ENCODE peak calls at places on chromosomes 2 and 18, in six cellular contexts. H is AG04450, B is GM12878, S is H1, I is GM23248, V is choroid plexus epithelial cell. G is an unnamed sample.

GRCh38 chr2:27162151-27163121 is 13.6 kb downstream of the TCF23 start:
- DNase-seq in B (no peak), S (no peak), V (peak), H (peak), I (peak), G (no peak)

GRCh38 chr2:175111200-175111657 is 56.8 kb downstream of the ATF2 start:
- DNase-seq in S (no peak), B (peak), I (peak), H (no peak), V (peak), G (peak)

GRCh38 chr18:65601775-65602174 is 149.0 kb upstream of the CDH7 start:
- DNase-seq in H (no peak), V (no peak), S (no peak), B (no peak), I (no peak), G (peak)

GRCh38 chr18:77346446-77346845 is 96.8 kb downstream of the GALR1 start:
- DNase-seq in S (no peak), V (peak), B (no peak), H (no peak), I (peak), G (no peak)

GRCh38 chr2:239932881-239933735 is 92.0 kb downstream of the NDUFA10 start:
- DNase-seq in H (no peak), S (no peak), V (no peak), I (no peak), B (no peak), G (no peak)

GRCh38 chr18:37450434-37451133 is 115.0 kb downstream of the CELF4 start:
- DNase-seq in S (peak), I (no peak), B (no peak), V (no peak), H (no peak), G (no peak)

GRCh38 chr2:237669628-237670351 is 42.4 kb downstream of the LRRFIP1 start:
- DNase-seq in V (peak), B (peak), S (no peak), H (peak), I (peak), G (peak)

GRCh38 chr2:136985044-136985443 is 219.7 kb downstream of the THSD7B start:
- DNase-seq in I (peak), B (no peak), S (no peak), V (peak), H (no peak), G (peak)

GRCh38 chr2:86140969-86141392 is 34.9 kb downstream of the PTCD3 start:
- DNase-seq in V (peak), H (no peak), S (no peak), B (no peak), I (peak), G (no peak)

GRCh38 chr2:96831679-96832078 is 12.1 kb downstream of the ANKRD23 start:
- DNase-seq in V (no peak), B (no peak), I (no peak), S (no peak), H (no peak), G (no peak)

GRCh38 chr2:150034665-150035064 is 447.1 kb upstream of the MMADHC start:
- DNase-seq in S (no peak), B (no peak), H (no peak), V (no peak), I (no peak), G (no peak)

GRCh38 chr18:5052491-5052890 is 144.6 kb downstream of the AKAIN1 start:
- DNase-seq in B (no peak), H (no peak), I (peak), S (no peak), V (no peak), G (peak)

GRCh38 chr2:75729861-75730260 is 19.1 kb upstream of the GCFC2 start:
- DNase-seq in I (peak), H (no peak), V (peak), S (no peak), B (no peak), G (peak)

GRCh38 chr2:64523667-64524603 is at the start of gene AFTPH:
- DNase-seq in I (peak), V (peak), H (peak), S (peak), B (peak), G (peak)

GRCh38 chr2:64524604-64525322 is 635 bp downstream of the AFTPH start:
- DNase-seq in B (no peak), H (no peak), S (no peak), V (peak), I (peak), G (peak)

GRCh38 chr2:64522843-64523428 is 1.2 kb upstream of the AFTPH start:
- DNase-seq in V (peak), B (peak), H (peak), S (no peak), I (peak), G (peak)

GRCh38 chr2:64525323-64525625 is 1.1 kb downstream of the AFTPH start:
- DNase-seq in B (no peak), S (no peak), I (peak), V (peak), H (no peak), G (peak)

DNA sequence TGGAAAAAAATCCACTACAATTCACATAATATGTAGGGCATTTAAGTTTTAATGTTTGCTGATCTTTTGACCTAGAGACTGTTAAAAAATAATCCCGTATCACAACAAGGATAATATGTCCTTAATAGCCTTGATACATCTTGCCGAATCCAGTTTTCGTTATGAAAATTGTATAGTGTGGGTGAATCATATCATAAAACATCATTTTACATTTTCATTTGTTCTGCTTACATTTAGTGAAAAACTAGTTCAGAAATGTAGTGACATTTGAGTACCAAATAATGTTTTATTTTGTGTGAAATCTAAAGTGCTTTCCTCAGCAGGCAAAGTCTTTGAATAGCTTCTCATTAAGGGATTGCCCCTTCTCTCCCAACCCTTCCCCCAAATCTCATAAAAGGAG is 1.9 kb downstream of the AFTPH start:
- DNase-seq in V (no peak), B (no peak), S (no peak), H (no peak), I (no peak), G (no peak)
- H3K4me3 ChIP-seq in V (no peak), B (peak), S (peak), H (peak), I (peak), G (peak)

GRCh38 chr2:220894069-220894468 is 678.0 kb downstream of the EPHA4 start:
- DNase-seq in I (peak), V (no peak), H (peak), S (no peak), B (no peak), G (peak)

GRCh38 chr2:220904015-220904414 is 668.1 kb downstream of the EPHA4 start:
- DNase-seq in H (no peak), I (no peak), S (no peak), B (no peak), V (no peak), G (no peak)

DNA sequence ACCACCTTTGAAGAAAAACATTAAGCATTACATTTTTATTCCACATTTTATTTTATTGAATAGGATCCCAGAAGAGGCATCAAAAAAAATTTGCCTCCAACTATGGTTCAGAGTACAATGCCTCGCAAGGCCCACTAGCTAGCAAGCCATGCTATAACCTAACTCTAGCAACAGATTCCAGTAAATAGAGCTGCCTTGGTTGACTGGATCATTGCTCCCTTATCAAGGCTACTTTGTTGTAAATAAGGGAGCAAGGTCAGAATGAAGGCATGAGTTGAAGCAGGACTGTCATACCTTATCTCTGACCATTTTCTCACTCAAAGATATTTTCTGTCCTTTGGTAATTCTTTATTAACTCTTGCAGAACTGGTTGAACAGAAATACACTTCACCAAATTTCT is 672.6 kb downstream of the EPHA4 start:
- DNase-seq in H (no peak), B (no peak), V (no peak), S (no peak), I (no peak), G (no peak)
- H3K4me3 ChIP-seq in H (no peak), B (no peak), V (no peak), S (no peak), I (no peak), G (no peak)

GRCh38 chr2:54634012-54634411 is 89.5 kb upstream of the EML6 start:
- DNase-seq in B (no peak), H (no peak), S (no peak), V (peak), I (no peak), G (no peak)

GRCh38 chr2:54632733-54633692 is 90.4 kb upstream of the EML6 start:
- DNase-seq in I (peak), S (no peak), B (no peak), H (no peak), V (peak), G (no peak)

GRCh38 chr2:54636425-54637139 is 86.9 kb upstream of the EML6 start:
- DNase-seq in I (peak), S (no peak), B (no peak), V (peak), H (no peak), G (no peak)

GRCh38 chr2:54635554-54636152 is 87.8 kb upstream of the EML6 start:
- DNase-seq in S (no peak), H (no peak), I (peak), V (peak), B (no peak), G (no peak)

GRCh38 chr2:54634564-54635511 is 88.6 kb upstream of the EML6 start:
- DNase-seq in I (peak), H (no peak), B (peak), V (peak), S (peak), G (peak)
- H3K4me3 ChIP-seq in I (peak), H (no peak), B (peak), V (peak), S (no peak), G (no peak)

GRCh38 chr2:68383778-68384177 is 18.7 kb downstream of the PLEK start:
- DNase-seq in B (no peak), H (no peak), I (no peak), S (no peak), V (no peak), G (no peak)

GRCh38 chr2:68385232-68385906 is 20.3 kb downstream of the PLEK start:
- DNase-seq in H (no peak), B (peak), I (no peak), V (no peak), S (no peak), G (peak)

GRCh38 chr2:68386362-68386761 is 21.3 kb downstream of the PLEK start:
- DNase-seq in I (no peak), S (no peak), B (no peak), V (no peak), H (no peak), G (no peak)

GRCh38 chr2:68385907-68386287 is 20.8 kb downstream of the PLEK start:
- DNase-seq in H (no peak), S (no peak), V (no peak), B (no peak), I (no peak), G (no peak)

GRCh38 chr2:68384485-68385107 is 19.5 kb downstream of the PLEK start:
- DNase-seq in S (no peak), I (no peak), H (no peak), B (no peak), V (no peak), G (no peak)
- H3K4me3 ChIP-seq in S (no peak), I (no peak), H (no peak), B (no peak), V (no peak), G (no peak)

GRCh38 chr2:196276421-196276820 is 105.0 kb upstream of the STK17B start:
- DNase-seq in I (no peak), H (no peak), B (no peak), S (no peak), V (no peak), G (no peak)
- H3K4me3 ChIP-seq in I (no peak), H (no peak), B (no peak), S (no peak), V (no peak), G (no peak)

GRCh38 chr2:106160786-106161261 is 33.3 kb downstream of the UXS1 start:
- DNase-seq in I (no peak), S (no peak), H (no peak), B (no peak), V (no peak), G (no peak)
- H3K4me3 ChIP-seq in I (no peak), S (no peak), H (no peak), B (peak), V (no peak), G (no peak)

GRCh38 chr2:172431993-172432392 is 4.6 kb downstream of the ITGA6 start:
- DNase-seq in H (no peak), I (no peak), S (no peak), B (no peak), V (no peak), G (no peak)
- H3K4me3 ChIP-seq in H (no peak), I (no peak), S (no peak), B (no peak), V (no peak), G (no peak)